ENCODE peak calls at places on chromosomes 4 and X, in six cellular contexts. O is suprapubic skin, L is breast epithelium, S is HCT116, N is upper lobe of left lung, V is stomach. W is an unnamed sample.

GRCh38 chrX:69093960-69094935 is 71.0 kb downstream of the PJA1 start:
- DNase-seq in L (no peak), V (peak), O (no peak), S (peak), N (no peak), W (no peak)

GRCh38 chr4:90215286-90215685 is 88.1 kb downstream of the CCSER1 start:
- DNase-seq in N (no peak), O (no peak), V (no peak), L (no peak), S (no peak), W (no peak)

GRCh38 chrX:65926095-65927019 is 113.5 kb downstream of the VSIG4 start:
- DNase-seq in O (no peak), L (no peak), S (no peak), N (no peak), V (no peak), W (no peak)

GRCh38 chr4:17197070-17197469 is 298.6 kb upstream of the LDB2 start:
- DNase-seq in S (no peak), V (no peak), O (no peak), L (no peak), N (no peak), W (no peak)

GRCh38 chrX:24347871-24348270 is 12.6 kb upstream of the SUPT20HL1 start:
- DNase-seq in L (no peak), N (no peak), O (no peak), S (no peak), V (no peak), W (no peak)

GRCh38 chrX:153900806-153901752 is 3.4 kb upstream of the AVPR2 start:
- DNase-seq in S (no peak), O (no peak), L (no peak), N (peak), V (peak), W (no peak)

GRCh38 chrX:5823861-5824260 is 404.8 kb downstream of the NLGN4X start:
- DNase-seq in L (no peak), N (no peak), S (no peak), V (no peak), O (no peak), W (no peak)

GRCh38 chrX:67585401-67585800 is 41.6 kb downstream of the AR start:
- DNase-seq in O (no peak), L (no peak), V (no peak), S (no peak), N (no peak), W (no peak)

GRCh38 chrX:53235566-53235965 is 10.6 kb upstream of the KDM5C start:
- DNase-seq in L (no peak), N (no peak), O (no peak), S (no peak), V (no peak), W (no peak)

GRCh38 chrX:150159537-150159936 is 203.6 kb upstream of the MAMLD1 start:
- DNase-seq in L (no peak), V (no peak), N (no peak), S (no peak), O (no peak), W (peak)

GRCh38 chr4:40960926-40961325 is 211.2 kb downstream of the NSUN7 start:
- DNase-seq in S (no peak), N (no peak), L (no peak), V (no peak), O (no peak), W (no peak)

GRCh38 chr4:137997496-137997895 is 244.7 kb downstream of the SLC7A11 start:
- DNase-seq in V (no peak), N (no peak), L (no peak), S (no peak), O (no peak), W (no peak)

GRCh38 chr4:94516067-94516466 is 64.3 kb downstream of the PDLIM5 start:
- DNase-seq in N (no peak), S (no peak), L (no peak), V (no peak), O (no peak), W (no peak)

GRCh38 chr4:51825341-51825740 is 17.6 kb upstream of the DCUN1D4 start:
- DNase-seq in S (no peak), V (no peak), N (no peak), L (no peak), O (no peak), W (no peak)

GRCh38 chr4:57048590-57049304 is 61.4 kb downstream of the IGFBP7 start:
- DNase-seq in N (no peak), O (no peak), S (no peak), L (no peak), V (no peak), W (peak)
- TF ChIP-seq POLR2A in N (no peak), O (no peak), S (no peak), L (no peak), V (no peak), W (no peak)

GRCh38 chr4:8199594-8200301 is 658 bp downstream of the SH3TC1 start:
- DNase-seq in V (peak), L (no peak), N (no peak), S (no peak), O (no peak), W (no peak)
- H3K4me3 ChIP-seq in V (peak), L (peak), N (peak), S (peak), O (peak), W (peak)

GRCh38 chr4:15918484-15919129 is 19.9 kb downstream of the FGFBP1 start:
- DNase-seq in O (no peak), V (peak), L (no peak), N (peak), S (no peak), W (no peak)

GRCh38 chr4:15917297-15917696 is 21.2 kb downstream of the FGFBP1 start:
- DNase-seq in N (no peak), S (no peak), O (no peak), V (no peak), L (no peak), W (no peak)

GRCh38 chr4:15921592-15921932 is 17.0 kb downstream of the FGFBP1 start:
- DNase-seq in V (no peak), N (no peak), L (no peak), S (no peak), O (no peak), W (no peak)

GRCh38 chr4:15925830-15926229 is 12.7 kb downstream of the FGFBP1 start:
- DNase-seq in N (no peak), L (no peak), O (no peak), V (no peak), S (no peak), W (no peak)

GRCh38 chr4:15920723-15921591 is 17.6 kb downstream of the FGFBP1 start:
- DNase-seq in V (peak), O (no peak), S (peak), N (peak), L (no peak), W (no peak)
- TF ChIP-seq POLR2AphosphoS5 in V (peak), O (no peak), S (peak), N (no peak), L (no peak), W (no peak)

DNA sequence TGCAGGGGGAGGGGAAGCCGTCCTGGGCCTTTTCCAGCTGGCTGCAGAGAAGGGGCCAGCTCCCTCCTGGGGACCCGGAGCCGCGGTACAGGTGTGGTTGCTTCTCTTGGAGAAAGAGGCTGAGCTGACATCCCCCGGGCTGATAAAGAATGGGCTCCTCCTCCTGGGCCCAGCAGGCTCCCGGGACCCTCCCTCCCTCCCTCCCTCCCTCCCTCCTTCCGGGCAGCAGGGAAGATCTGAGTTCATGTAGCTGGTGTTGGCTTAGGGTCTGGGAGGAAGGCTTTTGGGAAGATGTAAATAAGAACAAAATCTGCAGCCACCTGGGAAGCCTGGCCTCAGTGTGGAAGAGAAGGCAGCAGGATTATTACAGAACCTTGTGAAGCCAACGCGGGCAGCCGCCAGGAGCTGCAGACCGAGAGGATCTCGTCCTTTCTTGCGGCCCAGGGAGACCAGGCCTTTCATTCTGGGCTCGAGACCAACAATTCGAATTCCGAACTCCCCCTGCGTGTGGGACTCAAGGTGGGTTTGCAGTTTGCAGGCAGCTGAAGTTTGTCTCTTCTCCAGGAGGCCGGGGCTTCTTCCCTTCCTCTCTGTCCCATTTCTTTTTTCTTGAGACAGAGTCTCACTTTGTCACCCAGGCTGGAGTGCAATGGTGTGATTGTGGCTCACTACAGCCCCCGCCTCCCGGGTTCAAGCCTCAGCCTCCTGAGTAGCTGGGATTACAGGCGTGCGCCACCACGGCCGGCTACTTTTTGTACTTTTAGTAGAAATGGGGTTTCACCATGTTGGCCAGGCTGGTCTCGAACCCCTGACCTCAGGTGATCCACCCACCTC is at the start of gene PLCXD1:
- DNase-seq in N (no peak), L (no peak), S (no peak), O (peak), V (peak), W (no peak)
- TF ChIP-seq POLR2A in N (no peak), L (no peak), S (no peak), O (no peak), V (no peak), W (no peak)

DNA sequence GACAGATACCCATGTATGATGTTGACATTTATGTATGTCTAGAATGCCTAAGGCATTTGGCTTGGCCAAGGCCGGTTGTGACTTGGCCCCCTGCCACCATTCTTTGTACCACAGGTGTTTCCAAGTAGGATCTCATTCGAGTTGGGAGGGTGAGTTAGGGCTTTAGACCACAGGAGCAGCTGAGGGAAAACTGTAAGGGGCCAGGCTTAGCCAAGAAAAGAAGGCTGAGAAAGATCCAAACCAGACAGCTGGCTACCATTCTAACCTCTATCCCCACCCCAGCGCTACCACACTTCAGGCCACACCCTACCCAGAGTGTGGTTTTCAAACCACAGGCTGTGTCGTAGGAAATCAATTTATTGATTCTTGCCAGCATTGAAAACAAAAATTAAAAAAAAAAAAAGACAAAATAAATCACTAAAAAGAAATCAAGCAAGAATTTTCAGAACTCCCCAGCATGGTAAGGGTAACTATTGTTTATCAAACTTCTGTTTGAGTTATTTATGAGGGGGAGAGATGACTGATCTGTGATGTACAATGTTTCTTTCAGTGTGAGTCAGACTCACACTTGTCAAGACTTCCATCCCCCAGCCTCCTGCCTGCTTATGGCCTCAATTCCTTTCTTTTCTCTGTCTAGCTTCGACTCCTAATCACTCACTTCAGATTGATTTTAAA is 9.9 kb downstream of the TMSB4X start:
- DNase-seq in O (no peak), N (no peak), L (peak), S (peak), V (peak), W (no peak)
- H3K4me3 ChIP-seq in O (no peak), N (no peak), L (no peak), S (no peak), V (no peak), W (no peak)

GRCh38 chrX:13196778-13197177 is 123.1 kb downstream of the ATXN3L start:
- DNase-seq in L (no peak), O (no peak), N (no peak), V (no peak), S (no peak), W (no peak)

GRCh38 chrX:13200398-13200797 is 119.5 kb downstream of the ATXN3L start:
- DNase-seq in N (no peak), O (no peak), S (no peak), L (no peak), V (no peak), W (no peak)

GRCh38 chrX:13198762-13199064 is 121.1 kb downstream of the ATXN3L start:
- DNase-seq in N (no peak), V (no peak), S (no peak), L (no peak), O (no peak), W (no peak)

GRCh38 chrX:13201605-13202219 is 118.1 kb downstream of the ATXN3L start:
- DNase-seq in O (no peak), N (no peak), S (no peak), V (peak), L (no peak), W (no peak)

GRCh38 chrX:13197961-13198761 is 121.7 kb downstream of the ATXN3L start:
- DNase-seq in O (no peak), L (no peak), N (no peak), S (no peak), V (no peak), W (no peak)
- TF ChIP-seq POLR2AphosphoS5 in O (no peak), L (no peak), N (no peak), S (no peak), V (no peak), W (no peak)

DNA sequence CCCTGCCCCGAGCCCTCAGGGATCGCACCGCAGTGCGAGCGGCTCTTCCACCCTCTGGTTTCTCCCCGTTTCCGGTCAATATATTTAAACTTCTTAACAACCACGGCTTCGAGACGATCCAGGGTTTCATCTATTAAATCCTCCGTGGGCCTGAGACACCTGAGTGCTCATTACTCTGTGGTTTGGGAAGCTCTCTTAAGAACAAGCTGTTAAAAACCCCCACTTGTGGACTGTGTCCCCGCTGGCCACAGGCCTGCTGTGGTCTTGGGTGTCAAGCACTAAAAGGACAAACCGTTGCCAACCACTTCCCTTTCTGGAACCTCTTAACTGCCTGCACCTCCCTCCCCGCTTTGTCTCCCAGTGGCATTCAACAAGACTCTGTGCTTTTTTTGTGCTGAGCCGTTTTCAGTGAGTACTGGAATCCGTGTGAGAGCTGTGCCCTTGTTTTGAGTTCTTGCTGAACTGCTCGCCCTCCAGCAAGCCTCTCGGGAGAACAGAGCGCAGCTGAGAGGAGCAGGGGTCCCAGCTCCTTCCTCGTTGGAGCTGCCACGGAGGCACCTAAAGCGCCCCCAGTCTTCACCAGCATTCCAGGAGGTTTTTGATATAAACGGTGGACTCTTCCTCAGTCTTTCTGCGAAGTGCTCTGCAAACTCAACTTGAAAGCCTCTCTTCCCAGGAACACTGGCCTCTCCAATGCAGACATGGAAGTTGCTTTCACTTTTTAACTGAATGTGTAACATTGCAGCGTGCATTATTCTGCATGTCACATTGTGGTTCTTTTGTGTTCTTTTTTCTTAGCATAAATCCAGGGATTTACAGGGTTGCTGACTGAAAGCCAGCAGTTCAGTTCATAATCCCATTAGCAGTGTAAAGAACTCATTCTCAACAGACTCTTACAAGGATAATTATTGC is 706 bp upstream of the IGFBP7 start:
- DNase-seq in L (no peak), S (no peak), O (no peak), N (peak), V (peak), W (peak)
- TF ChIP-seq POLR2A in L (no peak), S (no peak), O (no peak), N (no peak), V (no peak), W (no peak)

DNA sequence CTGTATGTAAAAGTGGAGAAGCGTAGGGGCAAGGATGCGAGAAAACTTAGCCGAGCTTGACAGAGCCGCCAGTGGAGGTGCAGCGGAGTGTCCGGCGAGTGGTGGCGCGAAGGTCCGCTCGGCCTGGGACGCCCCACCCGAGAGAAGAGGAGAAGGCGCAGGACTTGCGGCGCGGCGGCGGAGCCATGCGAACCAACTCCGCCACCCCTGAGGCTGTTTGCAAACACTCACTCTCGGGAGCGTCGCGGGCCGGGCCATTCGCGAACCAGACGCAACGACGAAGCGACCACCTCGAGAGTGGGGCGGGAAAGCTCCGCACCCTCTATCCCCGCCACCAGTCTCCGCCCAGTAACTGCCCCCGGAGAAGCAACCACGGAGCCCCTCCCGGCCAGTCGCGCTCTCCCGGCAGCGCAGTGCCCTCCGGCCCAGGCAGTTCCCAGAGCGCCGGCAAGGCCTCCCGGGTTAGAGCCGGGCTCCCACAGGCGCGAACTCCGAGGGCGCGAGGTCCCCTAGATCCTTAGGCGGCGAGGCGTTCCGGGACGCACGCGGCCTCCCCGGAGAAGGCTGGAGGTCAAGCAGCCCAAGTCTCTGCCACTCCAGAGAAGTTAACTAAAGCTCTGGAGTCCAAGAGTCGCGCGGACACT is 2.2 kb upstream of the MAB21L2 start:
- DNase-seq in V (no peak), N (no peak), L (no peak), O (peak), S (no peak), W (no peak)
- H3K4me3 ChIP-seq in V (peak), N (peak), L (peak), O (peak), S (no peak), W (peak)

W was measured in esophagus muscularis mucosa.